ENCODE peak calls at places on chromosomes 7 and 10, in seven cellular contexts. Q is hippocampal formation; H is bronchial epithelial cell; F is activated T-cell treated with anti-CD3 and anti-CD28 coated beads for 48 hours; I is T-helper 17 cell; G is H9; A is activated naive CD4-positive, alpha-beta T cell. X is an unnamed sample.

GRCh38 chr7:117047496-117047895 is 94.2 kb downstream of the ST7 start:
- DNase-seq in Q (no peak), I (no peak), H (no peak), F (no peak), A (no peak), G (no peak), X (no peak)

GRCh38 chr7:117871401-117871777 is 1.9 kb downstream of the CTTNBP2 start:
- DNase-seq in G (no peak), I (no peak), F (no peak), H (no peak), A (no peak), Q (no peak), X (no peak)

GRCh38 chr7:27175005-27175625 is 995 bp upstream of the HOXA10 start:
- DNase-seq in Q (no peak), A (no peak), F (no peak), G (peak), H (no peak), I (no peak), X (peak)

GRCh38 chr7:136618788-136619187 is 249.7 kb upstream of the CHRM2 start:
- DNase-seq in Q (no peak), G (no peak), A (no peak), H (no peak), F (no peak), I (no peak), X (no peak)

GRCh38 chr10:126921974-126922525 is 16.8 kb downstream of the DOCK1 start:
- DNase-seq in A (no peak), Q (no peak), I (no peak), G (no peak), H (peak), F (no peak), X (no peak)

GRCh38 chr10:4083509-4084003 is 298.5 kb upstream of the KLF6 start:
- DNase-seq in Q (no peak), G (no peak), F (no peak), I (no peak), A (no peak), H (no peak), X (no peak)

GRCh38 chr7:7793249-7793648 is 74.8 kb upstream of the RPA3 start:
- DNase-seq in Q (no peak), G (no peak), F (no peak), A (no peak), H (no peak), I (no peak), X (no peak)

GRCh38 chr10:86666538-86666937 is 1.8 kb upstream of the LDB3 start:
- DNase-seq in G (no peak), I (no peak), A (no peak), F (no peak), H (no peak), Q (peak), X (no peak)

GRCh38 chr10:125844673-125845300 is 21.4 kb downstream of the BCCIP start:
- DNase-seq in G (no peak), A (no peak), I (no peak), H (no peak), F (no peak), Q (peak), X (no peak)

GRCh38 chr10:20936388-20936787 is 39.3 kb upstream of the NEBL start:
- DNase-seq in G (no peak), F (no peak), A (no peak), Q (no peak), H (no peak), I (no peak), X (no peak)

GRCh38 chr10:91378061-91378460 is 32.1 kb upstream of the HECTD2 start:
- DNase-seq in I (no peak), H (peak), G (no peak), A (no peak), F (no peak), Q (no peak), X (no peak)

GRCh38 chr7:121085922-121086321 is 97.4 kb downstream of the CPED1 start:
- DNase-seq in G (no peak), H (no peak), F (no peak), Q (no peak), A (no peak), I (no peak), X (no peak)

GRCh38 chr10:86106616-86107015 is 260.0 kb downstream of the GRID1 start:
- DNase-seq in H (no peak), A (no peak), I (no peak), G (no peak), Q (no peak), F (no peak), X (no peak)

GRCh38 chr7:77321300-77321699 is 94.8 kb downstream of the GSAP start:
- DNase-seq in I (no peak), A (no peak), F (no peak), G (no peak), H (no peak), Q (no peak), X (no peak)

GRCh38 chr10:62077330-62078015 is 176.0 kb downstream of the ARID5B start:
- DNase-seq in H (no peak), A (no peak), Q (no peak), I (no peak), G (no peak), F (no peak), X (no peak)

GRCh38 chr7:19982841-19983835 is 209.7 kb upstream of the TMEM196 start:
- DNase-seq in Q (no peak), H (peak), I (no peak), A (no peak), F (no peak), G (peak), X (peak)

GRCh38 chr7:24911213-24911603 is 68.8 kb downstream of the OSBPL3 start:
- DNase-seq in Q (no peak), G (no peak), I (no peak), A (no peak), H (no peak), F (no peak), X (no peak)

GRCh38 chr7:74364061-74364460 is 74.9 kb downstream of the CLIP2 start:
- DNase-seq in H (no peak), F (no peak), Q (no peak), A (no peak), I (no peak), G (peak), X (no peak)

GRCh38 chr7:123538189-123538714 is 3.9 kb upstream of the IQUB start:
- DNase-seq in I (no peak), F (no peak), A (no peak), G (no peak), H (peak), Q (no peak), X (no peak)

GRCh38 chr7:80584778-80585177 is 53.7 kb upstream of the CD36 start:
- DNase-seq in F (no peak), G (no peak), H (peak), A (no peak), I (no peak), Q (no peak), X (no peak)

GRCh38 chr10:103192451-103193106 is 493 bp downstream of the NT5C2 start:
- DNase-seq in I (peak), H (peak), G (peak), F (peak), A (peak), Q (peak), X (peak)

GRCh38 chr7:125127304-125127703 is 197.7 kb upstream of the POT1 start:
- DNase-seq in A (no peak), F (no peak), H (no peak), Q (no peak), G (no peak), I (no peak), X (no peak)

GRCh38 chr10:16646474-16647059 is 124.9 kb upstream of the C1QL3 start:
- DNase-seq in A (no peak), Q (no peak), F (no peak), I (no peak), H (peak), G (no peak), X (no peak)

GRCh38 chr7:49398236-49398635 is 375.2 kb upstream of the VWC2 start:
- DNase-seq in H (no peak), I (no peak), G (no peak), F (no peak), Q (no peak), A (no peak), X (no peak)

GRCh38 chr10:378930-379704 is 243.9 kb downstream of the ZMYND11 start:
- DNase-seq in I (no peak), H (no peak), F (no peak), A (no peak), Q (no peak), G (no peak), X (no peak)

GRCh38 chr10:28897617-28898464 is 220.5 kb downstream of the BAMBI start:
- DNase-seq in H (no peak), I (no peak), F (no peak), A (no peak), Q (peak), G (no peak), X (no peak)

GRCh38 chr10:9012312-9012711 is 957.8 kb downstream of the GATA3 start:
- DNase-seq in H (peak), A (no peak), I (no peak), Q (no peak), G (no peak), F (no peak), X (no peak)

GRCh38 chr10:17278607-17279240 is 50.7 kb downstream of the VIM start:
- DNase-seq in F (no peak), H (no peak), G (no peak), Q (no peak), I (no peak), A (no peak), X (no peak)

GRCh38 chr10:38605153-38605661 is 511.1 kb downstream of the ZNF37A start:
- DNase-seq in F (no peak), Q (no peak), G (no peak), A (no peak), I (no peak), H (no peak), X (no peak)

GRCh38 chr10:338176-339037 is 203.2 kb downstream of the ZMYND11 start:
- DNase-seq in Q (no peak), I (no peak), A (no peak), F (no peak), H (peak), G (no peak), X (no peak)

GRCh38 chr10:124125305-124126116 is 32.1 kb upstream of the CHST15 start:
- DNase-seq in G (peak), H (peak), A (no peak), F (no peak), Q (no peak), I (no peak), X (no peak)

GRCh38 chr10:77405771-77406241 is 231.8 kb downstream of the KCNMA1 start:
- DNase-seq in F (peak), A (no peak), Q (no peak), G (peak), I (no peak), H (peak), X (peak)

GRCh38 chr7:159125104-159125943 is 19.3 kb downstream of the VIPR2 start:
- DNase-seq in H (no peak), F (no peak), Q (no peak), A (no peak), I (no peak), G (peak), X (no peak)

GRCh38 chr10:103759100-103759781 is 96.1 kb downstream of the SH3PXD2A start:
- DNase-seq in H (peak), Q (peak), G (no peak), F (peak), A (no peak), I (no peak), X (peak)